ENCODE peak calls at places on chromosomes 1 and 21, in four cellular contexts. I is endodermal cell, X is body of pancreas, N is fibroblast of lung. M is an unnamed sample. For H3K4me1, the result is how much of the 10 kb centered on the place peaks cover.

GRCh38 chr21:36744190-36744559 is 45.3 kb downstream of the SIM2 start:
- DNase-seq in I (no peak), X (no peak), N (no peak), M (no peak)

GRCh38 chr1:51693420-51694144 is 76.7 kb downstream of the OSBPL9 start:
- DNase-seq in I (no peak), X (no peak), N (peak), M (no peak)

GRCh38 chr1:40421694-40422384 is 28.4 kb upstream of the ZFP69B start:
- DNase-seq in I (no peak), X (peak), N (peak), M (no peak)

GRCh38 chr1:151475175-151475574 is 15.9 kb upstream of the POGZ start:
- DNase-seq in I (no peak), X (no peak), N (no peak), M (no peak)

GRCh38 chr1:5348732-5349465 is 643.3 kb downstream of the NPHP4 start:
- DNase-seq in I (peak), X (no peak), N (no peak), M (no peak)

GRCh38 chr1:156419863-156420208 is 50.8 kb downstream of the RHBG start:
- DNase-seq in I (peak), X (no peak), N (no peak), M (no peak)

GRCh38 chr1:161723459-161724149 is 2.3 kb downstream of the FCRLB start:
- DNase-seq in I (no peak), X (no peak), N (no peak), M (no peak)

GRCh38 chr1:200233393-200233792 is 176.4 kb downstream of the ZNF281 start:
- DNase-seq in I (peak), X (no peak), N (peak), M (no peak)

GRCh38 chr1:54581621-54582035 is 33.6 kb downstream of the ACOT11 start:
- DNase-seq in I (peak), X (peak), N (peak), M (peak)

GRCh38 chr1:115076384-115076906 is 12.9 kb downstream of the TSPAN2 start:
- DNase-seq in I (no peak), X (no peak), N (no peak), M (no peak)

GRCh38 chr1:88799433-88799832 is 91.9 kb downstream of the GTF2B start:
- DNase-seq in I (no peak), X (no peak), N (peak), M (no peak)

GRCh38 chr1:16236091-16236494 is 890 bp downstream of the CPLANE2 start:
- DNase-seq in I (no peak), X (peak), N (no peak), M (peak)

GRCh38 chr1:172220376-172220775 is 200.1 kb upstream of the C1orf105 start:
- DNase-seq in I (no peak), X (no peak), N (no peak), M (no peak)

GRCh38 chr1:246753670-246754535 is 29.7 kb downstream of the SCCPDH start:
- DNase-seq in I (peak), X (peak), N (peak), M (peak)

GRCh38 chr1:200714504-200715187 is 24.0 kb upstream of the CAMSAP2 start:
- DNase-seq in I (no peak), X (no peak), N (no peak), M (no peak)

GRCh38 chr21:15741510-15741909 is 11.7 kb downstream of the USP25 start:
- DNase-seq in I (no peak), X (no peak), N (peak), M (no peak)

GRCh38 chr1:222829868-222830267 is 15.0 kb downstream of the DISP1 start:
- DNase-seq in I (no peak), X (no peak), N (peak), M (no peak)

GRCh38 chr1:173314656-173315055 is 107.5 kb upstream of the TNFSF4 start:
- DNase-seq in I (no peak), X (no peak), N (no peak), M (no peak)

GRCh38 chr1:203077367-203077766 is 8.4 kb downstream of the MYOG start:
- DNase-seq in I (no peak), X (no peak), N (no peak), M (no peak)

GRCh38 chr1:212600071-212600915 is 8.3 kb upstream of the ATF3 start:
- DNase-seq in I (peak), X (no peak), N (no peak), M (no peak)

GRCh38 chr1:109906160-109906838 is 4.3 kb upstream of the CSF1 start:
- DNase-seq in I (no peak), X (no peak), N (no peak), M (no peak)

GRCh38 chr1:214296860-214297699 is 16.1 kb downstream of the SMYD2 start:
- DNase-seq in I (peak), X (no peak), N (peak), M (no peak)

GRCh38 chr21:26572026-26572425 is 1.1 kb downstream of the CYYR1 start:
- DNase-seq in I (no peak), X (no peak), N (no peak), M (no peak)

GRCh38 chr21:42089093-42089631 is 18.0 kb downstream of the UMODL1 start:
- DNase-seq in I (no peak), X (no peak), N (no peak), M (no peak)

GRCh38 chr1:45304311-45305081 is 22.2 kb upstream of the HPDL start:
- DNase-seq in I (no peak), X (peak), N (peak), M (no peak)

GRCh38 chr1:234924450-234925355 is 203.9 kb downstream of the TOMM20 start:
- DNase-seq in I (no peak), X (peak), N (no peak), M (no peak)

GRCh38 chr1:60280764-60281278 is 207.3 kb upstream of the C1orf87 start:
- DNase-seq in I (no peak), X (no peak), N (no peak), M (no peak)

GRCh38 chr21:44498280-44498964 is 41.6 kb downstream of the KRTAP10-1 start:
- DNase-seq in I (no peak), X (no peak), N (no peak), M (no peak)

GRCh38 chr1:179016694-179017382 is 8.9 kb upstream of the FAM20B start:
- DNase-seq in I (no peak), X (peak), N (peak), M (peak)
- H3K4me3 ChIP-seq in I (no peak), X (no peak), N (no peak), M (peak)

GRCh38 chr21:46556802-46557201 is 48.1 kb downstream of the S100B start:
- DNase-seq in I (no peak), X (no peak), N (no peak), M (no peak)
- H3K4me1 ChIP-seq in I (under half), X (under half), N (under half), M (under half)

GRCh38 chr1:153565529-153566374 is at the start of gene S100A2:
- DNase-seq in I (peak), X (peak), N (peak), M (peak)
- H3K4me3 ChIP-seq in I (no peak), X (no peak), N (no peak), M (no peak)

DNA sequence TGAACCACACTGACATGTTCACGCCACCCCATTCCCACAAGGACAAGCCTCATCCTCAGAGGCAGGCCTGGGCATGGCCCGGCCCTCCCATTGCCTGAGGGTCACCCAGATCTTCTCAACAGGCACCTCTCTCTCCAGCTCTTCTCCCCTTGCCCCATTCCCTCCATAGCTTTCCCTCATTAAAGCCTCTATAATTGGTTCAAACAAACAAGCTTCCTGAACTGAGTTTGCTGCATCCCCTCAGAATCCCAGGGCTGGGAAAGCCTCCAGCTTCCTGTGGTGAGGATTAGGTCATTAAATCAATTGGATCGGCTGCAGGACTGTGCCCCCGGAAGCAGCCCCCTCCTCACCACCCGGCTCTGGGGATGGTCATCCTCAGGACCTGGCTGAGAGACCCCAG is 18.9 kb downstream of the CTNNBIP1 start:
- DNase-seq in I (no peak), X (no peak), N (peak), M (no peak)
- H3K4me1 ChIP-seq in I (under half), X (under half), N (under half), M (under half)

GRCh38 chr21:34970566-34970965 is 78.5 kb downstream of the RUNX1 start:
- DNase-seq in I (no peak), X (no peak), N (no peak), M (no peak)

GRCh38 chr21:34977333-34977732 is 71.8 kb downstream of the RUNX1 start:
- DNase-seq in I (no peak), X (no peak), N (no peak), M (no peak)

GRCh38 chr21:34973685-34974084 is 75.4 kb downstream of the RUNX1 start:
- DNase-seq in I (no peak), X (no peak), N (no peak), M (no peak)

GRCh38 chr21:34971656-34972055 is 77.4 kb downstream of the RUNX1 start:
- DNase-seq in I (no peak), X (no peak), N (no peak), M (no peak)

GRCh38 chr21:34974162-34974981 is 74.7 kb downstream of the RUNX1 start:
- DNase-seq in I (no peak), X (no peak), N (no peak), M (peak)
- H3K4me3 ChIP-seq in I (no peak), X (no peak), N (no peak), M (no peak)

DNA sequence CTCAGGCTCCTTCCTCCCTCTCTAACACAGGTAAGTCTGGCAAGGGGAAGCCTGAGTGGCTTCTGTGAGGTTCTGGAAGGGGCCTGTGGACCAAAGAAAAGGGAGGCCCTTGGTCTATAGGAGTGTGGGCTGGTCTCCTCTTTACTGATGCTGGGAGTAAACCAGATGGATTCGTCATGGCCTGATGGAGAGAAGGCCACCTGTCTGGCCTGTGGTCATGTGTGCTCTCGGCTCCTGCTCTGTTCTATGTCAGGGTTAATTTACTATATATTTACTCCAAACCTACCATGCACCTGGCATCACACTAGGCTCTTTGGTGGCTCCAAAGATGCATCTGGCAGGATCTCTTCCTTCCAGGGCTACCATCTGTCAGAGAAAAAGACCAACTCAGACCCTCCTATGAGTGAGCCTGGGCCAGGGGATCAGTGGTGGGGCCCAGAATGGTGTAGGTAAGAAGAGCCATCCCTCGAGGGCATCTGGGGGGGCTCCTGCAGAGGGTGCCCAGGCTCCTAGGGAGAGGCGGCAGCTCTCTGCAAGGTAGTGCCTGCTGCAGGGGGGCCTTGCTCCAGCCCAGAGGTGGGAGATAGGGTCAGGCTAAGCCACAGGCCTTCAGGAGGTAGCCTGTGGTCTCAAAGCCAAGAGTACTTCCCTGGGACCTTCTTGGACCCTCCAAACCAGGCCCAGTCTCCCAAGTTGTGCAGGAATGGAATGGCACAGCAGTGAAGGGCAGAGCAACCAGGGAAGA is 68.2 kb upstream of the SELENON start:
- DNase-seq in I (no peak), X (no peak), N (no peak), M (no peak)
- H3K4me1 ChIP-seq in I (under half), X (under half), N (under half), M (under half)

GRCh38 chr1:155131846-155132245 is 3.8 kb upstream of the SLC50A1 start:
- DNase-seq in I (no peak), X (no peak), N (no peak), M (no peak)
- H3K4me3 ChIP-seq in I (no peak), X (no peak), N (no peak), M (peak)

DNA sequence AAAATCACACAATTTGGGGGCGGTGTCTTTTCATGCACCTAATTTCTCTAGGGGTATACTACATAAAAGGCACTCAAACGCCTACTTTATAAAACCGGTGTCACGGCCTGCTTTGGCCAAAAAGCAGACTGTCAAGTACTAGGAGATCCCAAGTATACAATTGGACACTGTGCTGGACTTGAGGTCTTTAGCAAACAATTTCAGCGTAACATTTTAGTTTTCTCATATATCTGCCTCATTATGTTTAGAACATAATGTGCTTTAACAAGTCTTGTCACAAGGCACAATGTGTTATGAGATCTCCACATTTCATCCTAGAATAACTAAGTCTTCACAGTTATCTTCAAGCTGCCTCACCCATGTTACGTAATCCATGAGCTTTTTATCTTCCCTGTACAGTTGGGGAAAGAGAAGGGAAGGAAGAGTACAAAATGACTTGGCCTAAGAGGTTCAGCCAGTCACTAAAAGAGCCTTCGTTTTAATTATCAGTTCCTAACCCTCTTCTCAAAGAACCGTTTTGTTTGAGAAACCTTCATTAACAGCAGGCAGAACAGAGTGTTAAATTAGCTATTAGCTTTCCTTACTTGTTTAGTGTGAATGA is 1.7 kb downstream of the SSX2IP start:
- DNase-seq in I (no peak), X (no peak), N (peak), M (no peak)
- H3K4me1 ChIP-seq in I (under half), X (under half), N (under half), M (under half)

M was measured in Peyer's patch.